ENCODE peak calls at places on chromosomes 16 and 17, in six cellular contexts. X is H9, K is IMR-90, W is neuronal stem cell, Q is trophoblast cell, D is mesenchymal stem cell. Z is an unnamed sample.

GRCh38 chr16:50245417-50246298 is 20.7 kb upstream of the ADCY7 start:
- DNase-seq in X (no peak), D (peak; percentile 53), Q (peak; percentile 81), K (peak; percentile 45), W (no peak), Z (no peak)

GRCh38 chr16:66841366-66841765 is 2.8 kb upstream of the CA7 start:
- DNase-seq in Q (no peak), W (no peak), D (no peak), K (no peak), X (no peak), Z (no peak)

GRCh38 chr17:34167359-34167758 is 87.7 kb upstream of the CCL2 start:
- DNase-seq in X (no peak), K (peak; percentile 23), W (no peak), Q (no peak), D (no peak), Z (no peak)

GRCh38 chr16:85536073-85536410 is 77.1 kb upstream of the GSE1 start:
- DNase-seq in Q (no peak), X (no peak), K (no peak), W (no peak), D (no peak), Z (no peak)

GRCh38 chr17:81081217-81081616 is 46.3 kb downstream of the BAIAP2 start:
- DNase-seq in X (no peak), K (no peak), W (no peak), D (no peak), Q (no peak), Z (no peak)

GRCh38 chr16:396605-397004 is 394 bp upstream of the NME4 start:
- DNase-seq in K (peak; percentile 41), Q (peak; percentile 56), D (peak; percentile 86), W (no peak), X (peak; percentile 80), Z (no peak)

GRCh38 chr16:14150796-14151195 is 79.7 kb downstream of the MRTFB start:
- DNase-seq in W (no peak), D (peak; percentile 30), X (no peak), Q (no peak), K (no peak), Z (no peak)

GRCh38 chr16:15856901-15857778 is at the start of gene MYH11:
- DNase-seq in W (peak; percentile 29), K (no peak), X (peak; percentile 73), Q (no peak), D (peak; percentile 13), Z (no peak)

GRCh38 chr17:21129023-21129681 is 2.4 kb downstream of the DHRS7B start:
- DNase-seq in D (peak; percentile 45), K (peak; percentile 67), Q (peak; percentile 28), W (no peak), X (no peak), Z (no peak)

GRCh38 chr16:84459941-84460405 is 44.5 kb downstream of the MEAK7 start:
- DNase-seq in X (no peak), Q (no peak), W (no peak), K (no peak), D (no peak), Z (no peak)

GRCh38 chr17:78915872-78916632 is 9.1 kb downstream of the TIMP2 start:
- DNase-seq in D (peak; percentile 54), W (no peak), X (no peak), K (no peak), Q (peak; percentile 65), Z (no peak)

GRCh38 chr16:3780570-3780969 is 63.2 kb upstream of the TRAP1 start:
- DNase-seq in K (peak; percentile 19), W (no peak), X (no peak), D (peak; percentile 14), Q (no peak), Z (no peak)

GRCh38 chr17:58970966-58971575 is 135.6 kb downstream of the TRIM37 start:
- DNase-seq in W (no peak), D (no peak), Q (peak; percentile 12), X (no peak), K (peak; percentile 36), Z (no peak)

GRCh38 chr16:73019456-73020362 is 28.2 kb downstream of the ZFHX3 start:
- DNase-seq in X (no peak), Q (peak; percentile 82), D (peak; percentile 93), K (peak; percentile 89), W (no peak), Z (no peak)

GRCh38 chr16:77657016-77657415 is 65.3 kb upstream of the NUDT7 start:
- DNase-seq in X (peak; percentile 69), D (peak; percentile 52), K (peak; percentile 13), Q (peak; percentile 44), W (no peak), Z (peak; percentile 47)

GRCh38 chr17:56966277-56966676 is 5.4 kb upstream of the COIL start:
- DNase-seq in D (no peak), X (no peak), K (no peak), W (no peak), Q (no peak), Z (no peak)

GRCh38 chr16:69910964-69911363 is 40.2 kb upstream of the CLEC18A start:
- DNase-seq in Q (no peak), D (no peak), W (no peak), K (no peak), X (no peak), Z (no peak)

GRCh38 chr16:4272114-4272954 is 489 bp downstream of the TFAP4 start:
- DNase-seq in W (peak; percentile 51), D (peak; percentile 65), Q (peak; percentile 84), K (no peak), X (peak; percentile 62), Z (no peak)

GRCh38 chr17:75262112-75262606 is 480 bp downstream of the MRPS7 start:
- DNase-seq in D (no peak), Q (no peak), X (no peak), K (no peak), W (no peak), Z (no peak)

GRCh38 chr17:75260679-75261335 is 599 bp downstream of the GGA3 start:
- DNase-seq in D (peak; percentile 70), X (no peak), W (no peak), Q (peak; percentile 13), K (peak; percentile 24), Z (no peak)

GRCh38 chr17:75265614-75266314 is 4.1 kb downstream of the MRPS7 start:
- DNase-seq in X (no peak), D (no peak), Q (no peak), K (no peak), W (no peak), Z (no peak)

GRCh38 chr17:75261336-75262111 is at the start of the genes GGA3 and MRPS7:
- DNase-seq in W (peak; percentile 96), Q (peak; percentile 97), K (peak; percentile 90), X (peak; percentile 96), D (peak; percentile 95), Z (peak; percentile 96)

DNA sequence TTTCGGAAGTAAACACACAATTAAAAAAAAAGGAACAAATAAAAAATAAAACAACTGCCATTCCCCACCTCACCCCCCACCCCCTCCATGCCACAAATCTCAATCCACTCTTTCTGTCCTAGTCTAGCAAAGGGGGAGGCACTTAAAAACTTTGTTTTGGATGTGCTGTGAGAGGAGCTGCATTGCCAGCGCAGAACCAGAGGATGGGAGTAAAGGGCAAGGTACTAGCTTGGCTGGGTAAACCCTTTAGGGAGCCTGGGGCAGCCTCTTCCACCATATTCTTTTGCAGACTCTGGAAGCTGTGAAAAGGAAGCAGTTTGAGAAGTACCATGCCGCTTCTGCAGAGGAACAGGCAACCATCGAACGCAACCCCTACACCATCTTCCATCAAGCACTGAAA is 1.4 kb downstream of the MRPS7 start:
- DNase-seq in D (no peak), Q (no peak), K (no peak), W (no peak), X (no peak), Z (no peak)
- H4K91ac ChIP-seq in D (no peak overlapping the region), Q (no peak overlapping the region), K (no peak overlapping the region), W (no peak overlapping the region), X (no peak overlapping the region), Z (no peak overlapping the region)

GRCh38 chr16:58158137-58158536 is 29.0 kb upstream of the CFAP20 start:
- DNase-seq in K (no peak), D (no peak), X (no peak), Q (no peak), W (no peak), Z (no peak)
- H4K91ac ChIP-seq in K (no peak overlapping the region), D (no peak overlapping the region), X (no peak overlapping the region), Q (no peak overlapping the region), W (no peak overlapping the region), Z (no peak overlapping the region)

GRCh38 chr16:86858501-86858900 is 280.2 kb downstream of the FOXL1 start:
- DNase-seq in Q (no peak), W (no peak), K (no peak), X (no peak), D (no peak), Z (no peak)

GRCh38 chr16:86863609-86864008 is 285.3 kb downstream of the FOXL1 start:
- DNase-seq in W (no peak), Q (no peak), D (no peak), X (no peak), K (no peak), Z (no peak)

GRCh38 chr16:86864586-86864985 is 286.2 kb downstream of the FOXL1 start:
- DNase-seq in D (no peak), Q (no peak), X (no peak), W (no peak), K (no peak), Z (no peak)

GRCh38 chr16:86865866-86866675 is 287.7 kb downstream of the FOXL1 start:
- DNase-seq in W (no peak), Q (no peak), X (no peak), D (peak; percentile 29), K (peak; percentile 44), Z (no peak)

GRCh38 chr16:86862596-86862995 is 284.2 kb downstream of the FOXL1 start:
- DNase-seq in Q (no peak), D (no peak), K (peak; percentile 11), X (no peak), W (no peak), Z (no peak)
- H4K91ac ChIP-seq in Q (no peak overlapping the region), D (no peak overlapping the region), K (no peak overlapping the region), X (no peak overlapping the region), W (no peak overlapping the region), Z (no peak overlapping the region)

GRCh38 chr17:29862127-29862526 is 67.9 kb downstream of the SSH2 start:
- DNase-seq in D (no peak), X (no peak), K (no peak), Q (no peak), W (no peak), Z (no peak)
- H4K91ac ChIP-seq in D (no peak overlapping the region), X (no peak overlapping the region), K (no peak overlapping the region), Q (no peak overlapping the region), W (no peak overlapping the region), Z (no peak overlapping the region)

Z was measured in H1.